ENCODE peak calls at places on chromosomes 5 and 9, in ten cellular contexts. C is SW480, N is RWPE1, K is AG08395, W is NAMALWA, B is GM04503, M is NCI-H1105 treated with DMSO at 0.1 percent for 48 hours, L is RPMI8226, A is M059J, T is progenitor cell of endocrine pancreas. J is an unnamed sample.

GRCh38 chr5:71893451-71893850 is 174.4 kb downstream of the CARTPT start:
- DNase-seq in A (no peak), L (no peak), T (no peak), B (no peak), W (no peak), C (no peak), N (no peak), M (no peak), K (no peak), J (no peak)

GRCh38 chr5:146068136-146068717 is 37.1 kb downstream of the PLAC8L1 start:
- DNase-seq in T (no peak), B (no peak), A (no peak), L (no peak), M (no peak), K (no peak), N (no peak), W (no peak), C (no peak), J (no peak)

GRCh38 chr5:98517967-98518366 is 255.5 kb upstream of the RGMB start:
- DNase-seq in T (no peak), W (no peak), B (no peak), K (no peak), C (no peak), A (no peak), N (no peak), L (no peak), M (no peak), J (no peak)

GRCh38 chr9:128921881-128922763 is 1.3 kb downstream of the PHYHD1 start:
- DNase-seq in B (no peak), L (no peak), M (no peak), K (peak; percentile 58), A (no peak), T (peak; percentile 50), N (no peak), C (no peak), W (peak; percentile 73), J (no peak)

GRCh38 chr9:25537857-25538256 is 140.4 kb downstream of the TUSC1 start:
- DNase-seq in K (no peak), L (no peak), C (no peak), A (no peak), W (no peak), N (no peak), T (no peak), M (no peak), B (no peak), J (peak; percentile 33)

GRCh38 chr5:40172721-40173120 is 507.0 kb upstream of the PTGER4 start:
- DNase-seq in T (no peak), B (no peak), K (no peak), W (no peak), N (peak; percentile 55), A (peak; percentile 72), L (no peak), M (no peak), C (peak; percentile 0), J (no peak)

GRCh38 chr9:27412963-27413362 is 111.1 kb upstream of the IFNK start:
- DNase-seq in A (no peak), L (no peak), M (no peak), B (no peak), K (no peak), N (no peak), W (no peak), T (no peak), C (no peak), J (no peak)

GRCh38 chr5:153520952-153521351 is 30.5 kb downstream of the GRIA1 start:
- DNase-seq in C (no peak), T (no peak), W (no peak), B (no peak), A (peak; percentile 62), L (no peak), K (peak; percentile 15), N (no peak), M (no peak), J (no peak)

GRCh38 chr5:73901045-73901444 is 275.0 kb downstream of the ARHGEF28 start:
- DNase-seq in T (no peak), B (no peak), N (peak; percentile 84), W (no peak), L (no peak), M (no peak), C (peak; percentile 83), A (peak; percentile 85), K (peak; percentile 38), J (no peak)

GRCh38 chr5:113089653-113090335 is 113.2 kb downstream of the DCP2 start:
- DNase-seq in W (no peak), N (no peak), B (peak; percentile 18), T (no peak), L (no peak), M (no peak), C (no peak), K (no peak), A (peak; percentile 74), J (no peak)

GRCh38 chr9:78826521-78826920 is 529.6 kb downstream of the PSAT1 start:
- DNase-seq in A (no peak), M (no peak), K (no peak), L (no peak), T (no peak), N (no peak), C (no peak), B (no peak), W (no peak), J (no peak)

GRCh38 chr5:78280261-78280660 is 14.2 kb downstream of the AP3B1 start:
- DNase-seq in L (no peak), W (no peak), B (no peak), N (no peak), T (no peak), M (no peak), C (no peak), K (no peak), A (no peak), J (no peak)

GRCh38 chr5:18792145-18792544 is 1157.9 kb downstream of the TAF11L14 start:
- DNase-seq in L (peak; percentile 57), A (peak; percentile 93), B (no peak), M (no peak), C (peak; percentile 12), K (no peak), N (peak; percentile 83), T (no peak), W (no peak), J (no peak)

GRCh38 chr9:95669253-95669652 is 152.5 kb upstream of the PTCH1 start:
- DNase-seq in W (no peak), K (no peak), N (no peak), C (no peak), M (no peak), B (no peak), L (no peak), T (no peak), A (no peak), J (no peak)

GRCh38 chr9:14379280-14379679 is 65.3 kb upstream of the NFIB start:
- DNase-seq in C (no peak), A (no peak), T (no peak), K (no peak), N (no peak), M (no peak), B (no peak), W (no peak), L (no peak), J (no peak)

GRCh38 chr5:55911784-55912653 is 60.9 kb downstream of the IL31RA start:
- DNase-seq in N (no peak), A (no peak), B (no peak), C (no peak), K (no peak), W (no peak), M (no peak), L (no peak), T (no peak), J (peak; percentile 75)

GRCh38 chr5:138241688-138242547 is 28.8 kb upstream of the CDC23 start:
- DNase-seq in M (no peak), W (no peak), A (peak; percentile 10), K (peak; percentile 45), B (no peak), T (peak; percentile 34), N (no peak), C (no peak), L (peak; percentile 29), J (peak; percentile 35)

GRCh38 chr9:136157477-136158265 is 39.0 kb upstream of the TMEM250 start:
- DNase-seq in T (no peak), K (no peak), W (no peak), C (no peak), B (no peak), M (no peak), N (no peak), L (no peak), A (no peak), J (no peak)

GRCh38 chr9:69667306-69667705 is 4.9 kb downstream of the APBA1 start:
- DNase-seq in M (no peak), C (no peak), K (peak; percentile 4), N (no peak), B (no peak), A (peak; percentile 43), W (no peak), T (no peak), L (no peak), J (no peak)

GRCh38 chr5:156815988-156816599 is 34.0 kb upstream of the PPP1R2B start:
- DNase-seq in T (no peak), W (peak; percentile 51), N (no peak), C (peak; percentile 28), A (peak; percentile 6), B (no peak), M (no peak), K (peak; percentile 73), L (peak; percentile 27), J (peak; percentile 34)

GRCh38 chr5:178872302-178872701 is 12.5 kb downstream of the ZNF354B start:
- DNase-seq in A (no peak), L (no peak), K (no peak), B (no peak), T (no peak), C (no peak), W (no peak), M (no peak), N (no peak), J (no peak)

GRCh38 chr5:102561894-102562760 is 63.3 kb upstream of the SLCO6A1 start:
- DNase-seq in W (peak; percentile 52), A (peak; percentile 30), T (no peak), M (no peak), B (no peak), L (peak; percentile 52), N (no peak), C (no peak), K (no peak), J (peak; percentile 50)

GRCh38 chr9:4030751-4031150 is 269.1 kb downstream of the GLIS3 start:
- DNase-seq in A (peak; percentile 19), M (no peak), N (no peak), C (no peak), B (no peak), K (no peak), T (no peak), W (no peak), L (no peak), J (no peak)

GRCh38 chr9:130927995-130928900 is 10.8 kb downstream of the FIBCD1 start:
- DNase-seq in W (no peak), C (peak; percentile 80), N (peak; percentile 96), L (no peak), M (peak; percentile 78), A (peak; percentile 93), B (no peak), K (peak; percentile 43), T (no peak), J (no peak)

J was measured in OCI-M1.